ENCODE peak calls at places on chromosomes 6 and 20, in nine cellular contexts. U is left ventricle myocardium inferior; E is body of pancreas; K is colonic mucosa; A is H9; Y is kidney; L is Panc1; X is gastrocnemius medialis; J is CD8-positive, alpha-beta T cell. N is an unnamed sample.
A peak's percentile ranks its signal among the peaks of the same experiment; 100 is the strongest.

GRCh38 chr6:161486326-161486725 is 212.5 kb upstream of the AGPAT4 start:
- DNase-seq in J (no peak), A (no peak), K (no peak), X (peak; percentile 60), Y (no peak), U (no peak), E (peak; percentile 49), L (no peak), N (no peak)

GRCh38 chr6:44039191-44039719 is 88.0 kb downstream of the MRPL14 start:
- DNase-seq in L (no peak), Y (peak; percentile 66), K (no peak), U (no peak), X (no peak), A (no peak), J (no peak), E (no peak), N (no peak)

GRCh38 chr6:159978291-159979135 is 9.6 kb downstream of the IGF2R start:
- DNase-seq in J (peak; percentile 54), K (no peak), Y (no peak), U (no peak), L (no peak), E (peak; percentile 73), X (no peak), A (no peak), N (no peak)

GRCh38 chr6:81890846-81891245 is 138.4 kb upstream of the TENT5A start:
- DNase-seq in X (no peak), K (no peak), U (no peak), J (no peak), A (no peak), L (no peak), Y (no peak), E (no peak), N (no peak)

GRCh38 chr6:2249126-2249525 is 3.7 kb upstream of the GMDS start:
- DNase-seq in L (no peak), Y (no peak), X (no peak), J (no peak), A (no peak), U (no peak), E (no peak), K (no peak), N (no peak)

GRCh38 chr20:12171927-12172581 is 254.4 kb downstream of the BTBD3 start:
- DNase-seq in E (peak; percentile 9), L (no peak), K (no peak), U (no peak), J (no peak), X (peak; percentile 12), A (no peak), Y (no peak), N (peak; percentile 43)

GRCh38 chr20:10282930-10283556 is 64.4 kb downstream of the SNAP25 start:
- DNase-seq in A (no peak), K (no peak), L (no peak), E (no peak), J (no peak), X (no peak), U (no peak), Y (no peak), N (no peak)

GRCh38 chr6:95693108-95693507 is 115.8 kb downstream of the MANEA start:
- DNase-seq in U (no peak), K (no peak), L (no peak), A (no peak), Y (no peak), E (no peak), J (no peak), X (no peak), N (no peak)

GRCh38 chr20:10096790-10097189 is 62.0 kb downstream of the ANKEF1 start:
- DNase-seq in J (no peak), L (no peak), U (no peak), A (no peak), K (no peak), X (no peak), E (no peak), Y (no peak), N (no peak)

GRCh38 chr20:13270211-13270610 is 49.1 kb downstream of the ISM1 start:
- DNase-seq in X (no peak), A (no peak), Y (no peak), K (no peak), J (no peak), E (no peak), L (no peak), U (no peak), N (no peak)

GRCh38 chr6:103522045-103522444 is 1337.7 kb downstream of the HACE1 start:
- DNase-seq in U (no peak), X (no peak), Y (peak; percentile 29), K (no peak), E (no peak), A (peak; percentile 70), J (no peak), L (no peak), N (no peak)

GRCh38 chr6:140289186-140289585 is 914.7 kb upstream of the CITED2 start:
- DNase-seq in K (no peak), U (no peak), J (no peak), E (no peak), L (no peak), A (no peak), X (no peak), Y (no peak), N (no peak)

GRCh38 chr6:158999154-158999668 is 791 bp downstream of the RSPH3 start:
- DNase-seq in U (no peak), E (no peak), Y (no peak), J (no peak), L (no peak), K (no peak), A (no peak), X (no peak), N (no peak)

GRCh38 chr20:48025061-48025515 is 239.8 kb upstream of the SULF2 start:
- DNase-seq in A (peak; percentile 76), U (no peak), J (no peak), L (no peak), K (no peak), X (no peak), E (peak; percentile 11), Y (no peak), N (no peak)

GRCh38 chr20:1663917-1664316 is 6.3 kb upstream of the SIRPG start:
- DNase-seq in U (no peak), E (no peak), K (no peak), J (no peak), Y (no peak), A (no peak), L (no peak), X (no peak), N (no peak)

GRCh38 chr6:14001329-14002012 is 76.7 kb downstream of the RNF182 start:
- DNase-seq in L (peak; percentile 67), U (no peak), A (no peak), X (no peak), K (no peak), J (no peak), Y (peak; percentile 39), E (no peak), N (peak; percentile 96)
- H3K27ac ChIP-seq in L (peak overlapping the region; percentile 53), U (no peak overlapping the region), A (no peak overlapping the region), X (no peak overlapping the region), K (no peak overlapping the region), J (no peak overlapping the region), Y (no peak overlapping the region), E (no peak overlapping the region), N (peak overlapping the region; percentile 96)

DNA sequence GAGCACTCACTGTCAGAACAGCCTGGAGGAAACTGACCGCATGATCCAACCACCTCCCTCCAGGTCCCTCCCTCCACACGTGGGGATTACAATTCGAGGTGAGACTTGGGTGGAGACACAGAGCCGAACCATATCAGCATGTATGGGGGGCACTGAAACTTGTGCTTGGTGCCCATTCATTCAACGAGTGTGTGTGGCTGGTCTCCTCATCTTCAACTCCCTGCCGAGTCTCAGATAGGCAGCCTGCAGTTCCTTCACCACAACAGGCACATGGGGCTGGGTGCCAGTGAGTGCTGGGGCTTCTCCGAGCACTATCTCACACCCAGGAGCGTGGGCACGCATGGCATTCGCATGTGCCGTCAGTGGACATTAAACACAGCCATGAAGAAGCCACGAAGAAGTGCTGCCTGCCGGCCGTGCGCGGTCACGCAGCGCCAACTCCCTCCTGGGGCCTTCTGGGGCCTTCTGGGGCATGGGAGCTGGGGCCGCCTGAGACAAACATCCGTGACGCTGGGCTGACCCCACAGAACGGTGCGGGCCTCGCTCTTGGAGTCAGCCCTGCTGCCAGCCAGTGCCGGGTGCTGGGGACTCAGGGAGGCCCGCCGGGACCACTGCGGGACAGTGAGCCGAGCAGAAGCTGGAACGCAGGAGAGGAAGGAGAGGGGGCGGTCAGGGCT is 714 bp upstream of the RTEL1 start:
- DNase-seq in L (no peak), J (no peak), Y (peak; percentile 68), K (no peak), U (no peak), E (no peak), A (no peak), X (no peak), N (no peak)
- TF ChIP-seq CTCF in L (no peak), J (no peak), Y (no peak), K (no peak), U (no peak), E (no peak), A (no peak), X (no peak), N (no peak)

GRCh38 chr6:115485400-115485799 is 575.3 kb downstream of the FRK start:
- DNase-seq in A (no peak), L (no peak), E (no peak), K (no peak), U (no peak), J (no peak), X (no peak), Y (no peak), N (no peak)

GRCh38 chr6:115487331-115487730 is 573.4 kb downstream of the FRK start:
- DNase-seq in X (no peak), U (no peak), E (no peak), L (no peak), J (no peak), K (no peak), Y (no peak), A (no peak), N (no peak)
- H3K9me3 ChIP-seq in X (no peaks in the 10 kb centered on the region), U (peaks cover 8% of the 10 kb centered on the region), E (no peaks in the 10 kb centered on the region), L (peaks cover 8% of the 10 kb centered on the region), J (no peaks in the 10 kb centered on the region), K (no peaks in the 10 kb centered on the region), Y (no peaks in the 10 kb centered on the region), A (peaks cover 3% of the 10 kb centered on the region), N (no peaks in the 10 kb centered on the region)

DNA sequence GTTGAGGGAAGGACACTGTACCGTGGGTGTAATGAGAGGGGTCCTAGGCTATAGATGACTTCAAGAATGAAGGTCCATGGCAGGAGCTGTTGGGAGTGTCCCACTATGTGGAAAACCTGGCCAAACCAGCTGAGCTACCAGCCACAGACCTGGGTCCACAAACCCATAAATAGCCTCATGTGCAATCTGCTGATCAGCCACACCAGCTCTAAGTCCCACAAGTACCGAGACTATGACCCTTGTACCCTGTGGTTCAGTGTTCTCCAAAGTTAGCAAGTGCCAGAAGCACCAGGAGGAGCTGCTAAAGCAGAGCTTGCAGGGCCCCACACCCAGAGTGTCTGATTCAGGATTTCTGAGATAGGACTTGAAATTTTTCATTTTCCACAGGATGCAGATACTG is 57.7 kb upstream of the ZFAND3 start:
- DNase-seq in E (no peak), X (no peak), U (no peak), L (no peak), Y (no peak), K (no peak), A (no peak), J (no peak), N (no peak)
- H3K27ac ChIP-seq in E (no peak overlapping the region), X (no peak overlapping the region), U (no peak overlapping the region), L (no peak overlapping the region), Y (peak overlapping the region; percentile 71), K (no peak overlapping the region), A (no peak overlapping the region), J (no peak overlapping the region), N (no peak overlapping the region)

DNA sequence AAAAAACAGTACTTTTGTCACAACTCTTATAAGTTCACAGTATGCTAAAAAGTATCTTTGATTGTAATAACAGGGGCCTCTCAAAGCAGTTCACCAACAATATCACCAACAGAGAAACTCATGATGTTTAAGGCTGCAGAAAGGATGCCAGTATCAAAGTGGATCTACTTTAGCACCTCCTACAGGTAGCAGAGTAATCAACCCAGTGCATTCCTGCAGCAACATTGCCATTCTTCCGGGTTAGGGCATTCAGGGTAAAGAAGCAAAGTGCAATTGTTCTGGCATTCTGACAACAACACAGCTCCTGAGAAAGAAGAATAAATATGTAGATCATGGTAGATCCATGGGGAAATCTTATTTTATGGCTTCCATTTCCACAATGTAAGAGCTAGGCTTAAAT is 7.6 kb upstream of the SLC17A4 start:
- DNase-seq in J (no peak), L (no peak), K (peak; percentile 59), Y (no peak), A (no peak), X (no peak), E (no peak), U (no peak), N (no peak)
- TF ChIP-seq CTCF in J (no peak), L (no peak), K (no peak), Y (no peak), A (peak; percentile 62), X (no peak), E (no peak), U (no peak), N (no peak)